ENCODE peak calls at places on chromosomes 1 and 21, in five cellular contexts. One of them, this sample, is unnamed. For H3K9me3, the result is how much of the 10 kb centered on the place peaks cover.

GRCh38 chr1:37995773-37996379 is 6.1 kb upstream of the SF3A3 start:
- DNase-seq in K562: no peak
- DNase-seq in A549: no peak
- DNase-seq in HepG2: no peak
- DNase-seq in GM12878: no peak
- DNase-seq in this sample: no peak

GRCh38 chr1:230536641-230537155 is 105.6 kb upstream of the COG2 start:
- DNase-seq in K562: no peak
- DNase-seq in A549: no peak
- DNase-seq in GM12878: no peak
- DNase-seq in HepG2: no peak
- DNase-seq in this sample: no peak

GRCh38 chr1:174190800-174191199 is 31.5 kb downstream of the RABGAP1L start:
- DNase-seq in A549: no peak
- DNase-seq in GM12878: no peak
- DNase-seq in K562: no peak
- DNase-seq in HepG2: no peak
- DNase-seq in this sample: no peak

GRCh38 chr1:173669491-173669941 is at the start of gene ANKRD45:
- DNase-seq in HepG2: no peak
- DNase-seq in GM12878: no peak
- DNase-seq in K562: no peak
- DNase-seq in A549: peak
- DNase-seq in this sample: peak

GRCh38 chr1:119673171-119673940 is 25.3 kb upstream of the ZNF697 start:
- DNase-seq in A549: no peak
- DNase-seq in GM12878: no peak
- DNase-seq in K562: no peak
- DNase-seq in HepG2: peak
- DNase-seq in this sample: peak

GRCh38 chr1:46131727-46132528 is 501 bp downstream of the PIK3R3 start:
- DNase-seq in HepG2: no peak
- DNase-seq in GM12878: no peak
- DNase-seq in K562: peak
- DNase-seq in A549: no peak
- DNase-seq in this sample: peak

GRCh38 chr1:29548091-29548490 is 311.8 kb downstream of the PTPRU start:
- DNase-seq in K562: no peak
- DNase-seq in HepG2: no peak
- DNase-seq in A549: no peak
- DNase-seq in GM12878: no peak
- DNase-seq in this sample: no peak

GRCh38 chr1:16013220-16013907 is 4.5 kb downstream of the HSPB7 start:
- DNase-seq in GM12878: peak
- DNase-seq in A549: peak
- DNase-seq in HepG2: peak
- DNase-seq in K562: peak
- DNase-seq in this sample: peak

GRCh38 chr1:222928212-222928611 is 113.4 kb downstream of the DISP1 start:
- DNase-seq in K562: no peak
- DNase-seq in A549: no peak
- DNase-seq in GM12878: no peak
- DNase-seq in HepG2: peak
- DNase-seq in this sample: peak

GRCh38 chr1:1001631-1002300 is 1.9 kb upstream of the HES4 start:
- DNase-seq in HepG2: peak
- DNase-seq in K562: peak
- DNase-seq in A549: peak
- DNase-seq in GM12878: no peak
- DNase-seq in this sample: peak

GRCh38 chr1:176745945-176746344 is 283.0 kb downstream of the PAPPA2 start:
- DNase-seq in HepG2: peak
- DNase-seq in A549: no peak
- DNase-seq in K562: no peak
- DNase-seq in GM12878: no peak
- DNase-seq in this sample: no peak

GRCh38 chr21:21057349-21058062 is 59.3 kb downstream of the NCAM2 start:
- DNase-seq in A549: no peak
- DNase-seq in GM12878: no peak
- DNase-seq in K562: no peak
- DNase-seq in HepG2: no peak
- DNase-seq in this sample: no peak
- TF ChIP-seq MYC in A549: no peak
- TF ChIP-seq MYC in GM12878: no peak
- TF ChIP-seq MYC in K562: no peak
- TF ChIP-seq MYC in HepG2: no peak
- TF ChIP-seq MYC in this sample: no peak

GRCh38 chr21:8991088-8991907 is 1530.1 kb upstream of the TPTE start:
- DNase-seq in A549: no peak
- DNase-seq in GM12878: no peak
- DNase-seq in HepG2: peak
- DNase-seq in K562: no peak
- DNase-seq in this sample: peak

GRCh38 chr21:8989261-8989882 is 1532.0 kb upstream of the TPTE start:
- DNase-seq in A549: no peak
- DNase-seq in HepG2: peak
- DNase-seq in GM12878: no peak
- DNase-seq in K562: peak
- DNase-seq in this sample: peak

GRCh38 chr21:8988696-8989095 is 1532.7 kb upstream of the TPTE start:
- DNase-seq in K562: no peak
- DNase-seq in GM12878: no peak
- DNase-seq in A549: no peak
- DNase-seq in HepG2: peak
- DNase-seq in this sample: no peak

GRCh38 chr21:8990326-8991087 is 1530.9 kb upstream of the TPTE start:
- DNase-seq in A549: no peak
- DNase-seq in GM12878: no peak
- DNase-seq in K562: no peak
- DNase-seq in HepG2: peak
- DNase-seq in this sample: no peak

DNA sequence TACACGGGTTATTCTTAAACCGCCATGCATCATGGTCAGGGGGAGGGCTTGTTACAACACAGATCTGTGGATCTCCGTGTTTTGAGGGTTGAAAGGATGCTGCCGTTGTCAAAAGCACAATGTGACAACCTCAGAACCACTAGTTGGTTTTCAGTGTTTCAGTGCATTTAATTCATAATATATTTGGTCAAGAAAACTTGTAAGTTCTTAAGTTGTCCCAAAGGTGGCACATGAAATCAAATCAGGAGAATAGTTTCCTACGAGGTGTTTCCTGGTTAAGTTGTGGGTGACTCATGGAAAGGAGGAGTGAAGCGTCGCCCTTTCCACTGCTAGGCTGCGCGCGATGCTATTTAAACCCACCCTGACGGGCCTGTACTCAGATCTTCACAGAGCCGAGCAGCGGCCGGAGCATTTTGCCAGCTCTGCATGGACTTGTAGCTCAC is 1531.5 kb upstream of the TPTE start:
- DNase-seq in K562: peak
- DNase-seq in A549: no peak
- DNase-seq in HepG2: peak
- DNase-seq in GM12878: no peak
- DNase-seq in this sample: peak
- H3K9me3 ChIP-seq in K562: under half
- H3K9me3 ChIP-seq in A549: under half
- H3K9me3 ChIP-seq in HepG2: half or more
- H3K9me3 ChIP-seq in GM12878: under half
- H3K9me3 ChIP-seq in this sample: under half

DNA sequence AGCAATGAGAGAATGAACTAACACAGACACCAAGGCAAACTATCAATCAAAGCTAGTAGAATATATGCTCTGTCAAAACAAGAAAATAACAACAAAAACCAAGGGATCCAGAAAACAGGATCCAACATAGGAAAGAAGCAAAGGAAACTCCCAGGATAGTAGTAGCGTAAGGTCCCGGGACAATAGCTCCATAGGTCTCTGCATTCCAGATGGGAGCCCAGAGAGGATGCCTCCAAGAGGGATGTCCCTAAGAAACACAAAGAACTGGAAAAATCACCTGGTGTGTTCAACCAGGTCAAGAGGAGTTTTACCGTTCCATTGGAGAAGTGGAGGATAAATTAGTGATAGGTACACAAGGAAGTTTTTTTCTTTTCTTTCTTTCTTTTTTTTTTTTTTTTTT is 5.7 kb upstream of the FAM43B start:
- DNase-seq in HepG2: no peak
- DNase-seq in GM12878: no peak
- DNase-seq in A549: no peak
- DNase-seq in K562: no peak
- DNase-seq in this sample: no peak
- TF ChIP-seq MYC in HepG2: no peak
- TF ChIP-seq MYC in GM12878: no peak
- TF ChIP-seq MYC in A549: no peak
- TF ChIP-seq MYC in K562: no peak
- TF ChIP-seq MYC in this sample: no peak

GRCh38 chr1:244573768-244574167 is 79.2 kb upstream of the DESI2 start:
- DNase-seq in K562: no peak
- DNase-seq in A549: no peak
- DNase-seq in HepG2: no peak
- DNase-seq in GM12878: no peak
- DNase-seq in this sample: no peak
- H3K9me3 ChIP-seq in K562: under half
- H3K9me3 ChIP-seq in A549: half or more
- H3K9me3 ChIP-seq in HepG2: under half
- H3K9me3 ChIP-seq in GM12878: under half
- H3K9me3 ChIP-seq in this sample: under half

This sample was measured in endothelial cell of umbilical vein.